ENCODE peak calls at places on chromosomes 2 and 18, in nine cellular contexts. A is HL-60, C is B cell, P is foreskin fibroblast, F is psoas muscle, L is HCT116, Q is H9, W is astrocyte of the spinal cord, Z is heart right ventricle. M is an unnamed sample.
A peak's percentile ranks its signal among the peaks of the same experiment; 100 is the strongest.

GRCh38 chr2:209772316-209772715 is 684 bp downstream of the UNC80 start:
- DNase-seq in F (no peak), A (no peak), Q (no peak), L (no peak), P (no peak), C (no peak), W (no peak), Z (no peak), M (no peak)

GRCh38 chr2:56749152-56749752 is 565.5 kb downstream of the CCDC85A start:
- DNase-seq in Z (no peak), C (no peak), F (no peak), W (peak; percentile 58), L (peak; percentile 21), P (peak; percentile 37), Q (no peak), A (no peak), M (no peak)

GRCh38 chr18:44771957-44772917 is 91.5 kb downstream of the SETBP1 start:
- DNase-seq in F (no peak), L (no peak), C (no peak), W (peak; percentile 91), Q (no peak), P (peak; percentile 63), A (no peak), Z (peak; percentile 31), M (peak; percentile 94)

GRCh38 chr2:133532919-133533318 is 35.3 kb downstream of the NCKAP5 start:
- DNase-seq in F (no peak), C (no peak), W (peak; percentile 55), P (peak; percentile 2), Q (no peak), A (no peak), Z (no peak), L (no peak), M (no peak)

GRCh38 chr2:67394734-67395133 is 2.4 kb upstream of the ETAA1 start:
- DNase-seq in P (peak; percentile 79), A (no peak), W (peak; percentile 44), Z (no peak), C (no peak), Q (no peak), L (no peak), F (no peak), M (no peak)

GRCh38 chr2:4354678-4355077 is 651.3 kb downstream of the DCDC2C start:
- DNase-seq in Q (peak; percentile 87), P (no peak), A (peak; percentile 1), F (no peak), Z (peak; percentile 5), L (no peak), W (no peak), C (no peak), M (no peak)

GRCh38 chr2:198788676-198789075 is 669.1 kb downstream of the SATB2 start:
- DNase-seq in Z (no peak), L (no peak), C (no peak), F (no peak), Q (peak; percentile 65), W (no peak), A (no peak), P (no peak), M (no peak)

GRCh38 chr2:3661149-3661660 is 3.2 kb downstream of the ALLC start:
- DNase-seq in C (no peak), A (no peak), P (peak; percentile 51), W (no peak), L (no peak), Z (no peak), Q (no peak), F (no peak), M (no peak)

GRCh38 chr2:24837996-24838513 is 44.8 kb downstream of the CENPO start:
- DNase-seq in A (no peak), Q (no peak), P (no peak), Z (no peak), F (no peak), C (no peak), W (no peak), L (no peak), M (no peak)

GRCh38 chr2:54722641-54723299 is 692 bp upstream of the EML6 start:
- DNase-seq in A (no peak), P (peak; percentile 83), L (peak; percentile 0), C (no peak), F (no peak), W (peak; percentile 17), Q (no peak), Z (no peak), M (no peak)

GRCh38 chr2:72149556-72150156 is 2.0 kb upstream of the CYP26B1 start:
- DNase-seq in W (no peak), P (peak; percentile 23), C (no peak), Z (peak; percentile 5), F (no peak), A (no peak), Q (no peak), L (no peak), M (peak; percentile 72)

GRCh38 chr2:68156419-68156818 is 1.3 kb upstream of the PNO1 start:
- DNase-seq in L (no peak), Q (no peak), C (no peak), W (no peak), P (no peak), Z (no peak), F (no peak), A (no peak), M (no peak)

GRCh38 chr18:49510393-49511115 is 23.5 kb upstream of the C18orf32 start:
- DNase-seq in W (peak; percentile 45), A (peak; percentile 23), F (peak; percentile 29), Z (peak; percentile 27), Q (peak; percentile 50), P (peak; percentile 81), C (peak; percentile 54), L (peak; percentile 73), M (no peak)

DNA sequence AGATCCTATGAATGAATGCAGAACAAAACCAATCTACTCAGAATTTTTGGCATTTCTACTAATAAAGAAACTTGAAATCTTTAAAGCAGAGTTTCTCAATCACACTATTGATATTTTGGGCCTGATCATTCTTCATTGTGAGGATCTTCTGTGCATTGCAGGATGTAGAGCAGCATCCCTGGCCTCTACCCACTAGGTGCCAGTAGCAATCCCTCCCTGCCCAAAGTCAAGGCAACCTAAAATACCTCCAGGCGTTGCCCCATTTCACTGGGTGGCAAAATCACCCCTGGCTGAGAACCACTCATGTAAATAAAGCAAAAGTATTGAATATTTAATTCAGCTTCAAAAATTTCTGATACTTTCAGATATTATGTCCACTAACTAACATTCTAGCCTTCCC is 213.0 kb downstream of the SP3 start:
- DNase-seq in L (peak; percentile 13), F (no peak), P (peak; percentile 52), C (no peak), Q (no peak), W (no peak), A (no peak), Z (no peak), M (no peak)
- TF ChIP-seq CTCF in L (peak; percentile 55), F (no peak), P (peak; percentile 46), C (no peak), Q (peak; percentile 61), W (peak; percentile 59), A (no peak), Z (no peak), M (peak; percentile 59)

GRCh38 chr2:232132179-232132578 is 170.7 kb downstream of the DIS3L2 start:
- DNase-seq in A (no peak), Z (no peak), C (no peak), L (no peak), W (no peak), F (no peak), P (no peak), Q (no peak), M (no peak)

GRCh38 chr2:232137346-232137745 is 175.8 kb downstream of the DIS3L2 start:
- DNase-seq in Q (no peak), C (no peak), L (no peak), Z (no peak), F (no peak), A (no peak), P (peak; percentile 55), W (no peak), M (no peak)

GRCh38 chr2:232129483-232129882 is 168.0 kb downstream of the DIS3L2 start:
- DNase-seq in C (no peak), W (no peak), F (no peak), P (no peak), L (no peak), Q (no peak), Z (no peak), A (no peak), M (no peak)

GRCh38 chr2:232134939-232135338 is 173.4 kb downstream of the DIS3L2 start:
- DNase-seq in W (no peak), Z (no peak), Q (no peak), A (no peak), L (no peak), F (no peak), C (no peak), P (no peak), M (no peak)

DNA sequence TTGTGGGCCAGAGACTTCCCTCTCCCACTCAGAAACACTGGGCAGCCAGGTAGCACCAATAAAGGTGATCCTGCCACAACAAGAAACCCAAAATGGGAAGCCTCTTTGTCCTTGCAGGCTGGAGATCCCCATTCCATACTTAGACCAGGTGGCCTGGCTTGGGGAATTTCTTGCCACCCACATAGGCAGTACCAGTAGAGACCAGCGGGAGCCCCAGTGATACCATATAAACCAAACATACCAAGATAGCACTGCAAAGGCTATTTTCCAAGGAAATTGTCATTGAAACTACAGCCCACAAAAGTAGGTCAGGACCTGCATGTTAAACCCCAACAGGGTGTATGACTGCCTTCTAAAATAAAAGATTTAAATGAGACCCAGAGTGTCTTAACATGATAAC is 171.6 kb downstream of the DIS3L2 start:
- DNase-seq in Z (no peak), C (no peak), L (no peak), F (no peak), W (no peak), Q (no peak), P (no peak), A (no peak), M (no peak)
- TF ChIP-seq CTCF in Z (no peak), C (no peak), L (peak; percentile 42), F (no peak), W (peak; percentile 27), Q (peak; percentile 50), P (no peak), A (no peak), M (no peak)

GRCh38 chr2:241149925-241150659 is at the start of gene PPP1R7:
- DNase-seq in Q (peak; percentile 97), W (peak; percentile 95), C (peak; percentile 96), Z (peak; percentile 95), P (peak; percentile 98), A (peak; percentile 87), F (peak; percentile 95), L (peak; percentile 87), M (peak; percentile 97)
- TF ChIP-seq CTCF in Q (peak; percentile 12), W (no peak), C (peak; percentile 72), Z (no peak), P (no peak), A (no peak), F (no peak), L (no peak), M (peak; percentile 17)

DNA sequence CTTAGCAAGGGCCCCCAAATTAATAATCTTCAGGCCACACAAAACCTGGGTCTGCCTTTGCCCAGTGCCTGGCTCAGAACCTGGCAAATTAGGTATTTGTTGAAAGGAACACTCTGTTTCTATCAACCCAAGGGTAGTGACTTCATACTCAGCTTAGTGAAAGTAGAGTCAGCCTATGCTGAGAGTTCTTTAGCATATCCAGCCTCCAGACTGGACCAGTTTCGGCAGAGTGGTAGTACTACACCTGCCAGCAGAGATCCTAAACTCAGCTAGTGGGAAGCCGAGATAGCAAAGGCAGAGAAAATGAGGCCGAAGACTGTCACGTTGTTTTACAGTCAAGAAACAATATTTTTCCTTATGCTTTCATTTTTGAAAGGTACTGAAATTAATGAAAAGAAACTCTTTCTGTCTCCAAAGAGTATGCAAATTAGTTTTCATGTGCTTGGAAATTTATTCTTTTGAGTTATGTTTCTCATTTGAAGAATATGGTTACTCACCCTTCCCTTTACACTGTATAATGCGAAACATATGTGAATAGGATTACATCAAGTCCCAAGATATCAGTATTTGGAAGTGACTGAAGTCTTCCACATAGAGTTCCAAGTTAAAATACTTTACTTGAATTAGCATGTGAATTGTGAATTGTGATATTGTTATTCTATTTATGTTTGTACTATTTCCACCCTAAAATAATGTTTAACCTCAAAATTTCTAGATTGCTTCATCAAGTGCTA is 52.2 kb upstream of the UGP2 start:
- DNase-seq in F (no peak), P (peak; percentile 73), W (peak; percentile 45), L (no peak), Z (no peak), C (no peak), Q (no peak), A (no peak), M (no peak)
- TF ChIP-seq CTCF in F (no peak), P (no peak), W (no peak), L (no peak), Z (no peak), C (no peak), Q (no peak), A (no peak), M (no peak)